ENCODE peak calls at places on chromosomes 13 and 19, in six cellular contexts. C is stimulated activated CD4-positive, alpha-beta T cell treated with anti-CD3 and anti-CD28 coated beads, TNF-alpha, amount 100 ng/mL, for 4 hours; Y is nucleus accumbens; H is CD8-positive, alpha-beta T cell; M is AG04450; D is effector CD4-positive, alpha-beta T cell. G is an unnamed sample.

GRCh38 chr19:49770529-49770928 is 3.7 kb downstream of the AP2A1 start:
- DNase-seq in D (no peak), M (no peak), H (no peak), Y (no peak), C (no peak), G (no peak)

GRCh38 chr19:40503300-40503699 is 36.5 kb downstream of the SPTBN4 start:
- DNase-seq in D (no peak), H (no peak), Y (peak; percentile 36), C (no peak), M (no peak), G (no peak)

GRCh38 chr19:51824603-51825002 is 29.6 kb downstream of the FPR3 start:
- DNase-seq in H (no peak), D (no peak), M (no peak), Y (no peak), C (no peak), G (no peak)

GRCh38 chr13:75512253-75512652 is 25.4 kb downstream of the COMMD6 start:
- DNase-seq in H (no peak), D (no peak), C (no peak), Y (no peak), M (no peak), G (no peak)

GRCh38 chr19:9622531-9622930 is 1.5 kb upstream of the ZNF561 start:
- DNase-seq in C (no peak), H (no peak), M (no peak), D (no peak), Y (no peak), G (no peak)

GRCh38 chr19:44640518-44640917 is 3.2 kb upstream of the PVR start:
- DNase-seq in H (no peak), C (no peak), M (no peak), Y (no peak), D (no peak), G (no peak)

GRCh38 chr13:96238241-96238640 is 148.3 kb downstream of the HS6ST3 start:
- DNase-seq in D (no peak), C (no peak), Y (no peak), H (no peak), M (no peak), G (peak; percentile 76)

GRCh38 chr13:107329991-107330390 is 762.1 kb upstream of the ARGLU1 start:
- DNase-seq in C (no peak), D (no peak), M (no peak), H (no peak), Y (no peak), G (no peak)

GRCh38 chr19:3481241-3482090 is 1.1 kb upstream of the SMIM24 start:
- DNase-seq in M (no peak), D (no peak), C (no peak), Y (no peak), H (no peak), G (no peak)

GRCh38 chr13:37816276-37816675 is 53.3 kb downstream of the TRPC4 start:
- DNase-seq in H (no peak), M (no peak), D (no peak), C (no peak), Y (no peak), G (no peak)

GRCh38 chr19:50556236-50557008 is 11.8 kb downstream of the LRRC4B start:
- DNase-seq in C (peak; percentile 50), Y (peak; percentile 65), D (peak; percentile 68), M (peak; percentile 16), H (peak; percentile 69), G (no peak)

GRCh38 chr13:98643479-98643878 is 66.6 kb upstream of the STK24 start:
- DNase-seq in M (no peak), H (no peak), C (no peak), D (no peak), Y (no peak), G (no peak)

GRCh38 chr19:17114414-17114831 is 38.8 kb downstream of the MYO9B start:
- DNase-seq in H (no peak), M (no peak), D (no peak), C (no peak), Y (no peak), G (no peak)

GRCh38 chr19:18100710-18101109 is 3.1 kb downstream of the MAST3 start:
- DNase-seq in Y (peak; percentile 51), H (no peak), M (no peak), D (no peak), C (no peak), G (no peak)

GRCh38 chr19:18967358-18968146 is 26.5 kb upstream of the HOMER3 start:
- DNase-seq in H (no peak), C (no peak), M (no peak), Y (no peak), D (no peak), G (no peak)

GRCh38 chr13:35514801-35515502 is 38.5 kb upstream of the MAB21L1 start:
- DNase-seq in Y (no peak), C (no peak), D (no peak), M (no peak), H (no peak), G (no peak)

GRCh38 chr19:18629166-18630088 is 7.4 kb upstream of the KLHL26 start:
- DNase-seq in Y (peak; percentile 51), C (no peak), D (no peak), M (no peak), H (no peak), G (no peak)

GRCh38 chr13:75904012-75904411 is 267.9 kb downstream of the LMO7 start:
- DNase-seq in H (no peak), C (no peak), M (no peak), D (no peak), Y (no peak), G (no peak)

GRCh38 chr13:33723365-33723764 is 94.6 kb upstream of the RFC3 start:
- DNase-seq in Y (no peak), M (no peak), D (no peak), C (no peak), H (no peak), G (peak; percentile 39)

GRCh38 chr19:7497292-7497691 is 8.5 kb upstream of the PEX11G start:
- DNase-seq in M (no peak), Y (no peak), C (no peak), H (no peak), D (no peak), G (no peak)

GRCh38 chr19:19021115-19021514 is 12.2 kb downstream of the SUGP2 start:
- DNase-seq in M (peak; percentile 27), D (no peak), C (no peak), Y (no peak), H (no peak), G (no peak)

G was measured in NCI-H526.